ENCODE peak calls at places on chromosomes 13 and 19, in nine cellular contexts. I is esophagus squamous epithelium, S is ovary, L is IMR-90, V is endothelial cell of umbilical vein, D is H1, F is breast epithelium, U is stomach, N is transverse colon. O is an unnamed sample. For H3K4me1, the result is how much of the 10 kb centered on the place peaks cover.

GRCh38 chr19:33878912-33879810 is 82.5 kb downstream of the KCTD15 start:
- DNase-seq in I (no peak), S (no peak), L (no peak), V (no peak), D (no peak), F (no peak), U (no peak), N (no peak), O (no peak)

GRCh38 chr19:12801466-12802266 is at the start of the genes PRDX2 and THSD8:
- DNase-seq in I (no peak), S (peak), L (peak), V (peak), D (no peak), F (no peak), U (peak), N (peak), O (peak)

GRCh38 chr19:30225615-30226463 is 146.3 kb upstream of the ZNF536 start:
- DNase-seq in I (no peak), S (no peak), L (no peak), V (no peak), D (no peak), F (no peak), U (no peak), N (no peak), O (no peak)

GRCh38 chr19:40693150-40693788 is 2.8 kb upstream of the NUMBL start:
- DNase-seq in I (no peak), S (no peak), L (no peak), V (no peak), D (no peak), F (no peak), U (no peak), N (no peak), O (no peak)

GRCh38 chr13:78599911-78600310 is 3.4 kb downstream of the POU4F1 start:
- DNase-seq in I (no peak), S (no peak), L (no peak), V (no peak), D (no peak), F (no peak), U (no peak), N (no peak), O (no peak)

GRCh38 chr13:46795321-46795720 is 1.6 kb downstream of the ESD start:
- DNase-seq in I (no peak), S (no peak), L (no peak), V (no peak), D (no peak), F (no peak), U (no peak), N (no peak), O (no peak)

GRCh38 chr19:45953676-45954075 is 20.0 kb downstream of the NOVA2 start:
- DNase-seq in I (no peak), S (no peak), L (no peak), V (no peak), D (no peak), F (no peak), U (no peak), N (no peak), O (no peak)

GRCh38 chr19:16025108-16026101 is 50.9 kb upstream of the TPM4 start:
- DNase-seq in I (no peak), S (no peak), L (peak), V (peak), D (no peak), F (no peak), U (peak), N (peak), O (no peak)

GRCh38 chr19:33699754-33700407 is 78.1 kb downstream of the CHST8 start:
- DNase-seq in I (no peak), S (no peak), L (no peak), V (no peak), D (no peak), F (no peak), U (no peak), N (no peak), O (no peak)

GRCh38 chr19:16070366-16070990 is 5.8 kb upstream of the TPM4 start:
- DNase-seq in I (peak), S (no peak), L (no peak), V (peak), D (no peak), F (peak), U (peak), N (peak), O (peak)

GRCh38 chr19:19823916-19824315 is 2.4 kb upstream of the ZNF506 start:
- DNase-seq in I (no peak), S (no peak), L (no peak), V (no peak), D (no peak), F (no peak), U (no peak), N (no peak), O (no peak)

GRCh38 chr19:50663280-50663790 is 14.1 kb downstream of the C19orf81 start:
- DNase-seq in I (no peak), S (no peak), L (no peak), V (no peak), D (no peak), F (no peak), U (no peak), N (no peak), O (no peak)

GRCh38 chr13:31073859-31074718 is 87.6 kb downstream of the HSPH1 start:
- DNase-seq in I (no peak), S (no peak), L (peak), V (no peak), D (no peak), F (peak), U (no peak), N (no peak), O (no peak)

GRCh38 chr13:98540476-98540875 is 36.4 kb downstream of the STK24 start:
- DNase-seq in I (no peak), S (no peak), L (no peak), V (no peak), D (no peak), F (no peak), U (no peak), N (no peak), O (no peak)

GRCh38 chr13:98541211-98541610 is 35.7 kb downstream of the STK24 start:
- DNase-seq in I (no peak), S (no peak), L (no peak), V (peak), D (no peak), F (no peak), U (no peak), N (no peak), O (no peak)

GRCh38 chr13:98541701-98542203 is 35.2 kb downstream of the STK24 start:
- DNase-seq in I (no peak), S (no peak), L (no peak), V (peak), D (no peak), F (no peak), U (no peak), N (no peak), O (no peak)

GRCh38 chr13:98537740-98538139 is 39.2 kb downstream of the STK24 start:
- DNase-seq in I (no peak), S (no peak), L (no peak), V (no peak), D (no peak), F (no peak), U (no peak), N (no peak), O (no peak)

DNA sequence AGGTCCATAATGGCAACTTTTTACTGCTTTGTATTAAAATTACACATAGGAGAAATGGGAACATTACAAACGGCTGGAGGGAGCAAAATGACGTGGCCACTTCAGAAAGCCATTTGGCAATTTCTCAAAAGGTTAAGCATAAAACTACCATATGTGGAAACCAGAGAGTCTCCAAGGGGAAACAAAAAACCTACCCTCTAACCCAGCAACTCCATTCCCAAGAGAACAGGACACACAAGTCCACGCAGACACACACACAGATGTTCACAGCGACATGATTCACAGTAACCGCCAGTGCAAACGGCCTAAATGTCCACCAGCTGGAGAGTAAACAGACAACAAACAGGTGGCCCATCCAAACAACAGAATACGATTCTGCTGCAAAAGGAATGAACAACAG is 37.3 kb downstream of the STK24 start:
- DNase-seq in I (no peak), S (no peak), L (no peak), V (no peak), D (no peak), F (no peak), U (no peak), N (no peak), O (no peak)
- H3K4me1 ChIP-seq in I (under half), S (under half), L (under half), V (under half), D (under half), F (under half), U (half or more), N (half or more), O (half or more)

DNA sequence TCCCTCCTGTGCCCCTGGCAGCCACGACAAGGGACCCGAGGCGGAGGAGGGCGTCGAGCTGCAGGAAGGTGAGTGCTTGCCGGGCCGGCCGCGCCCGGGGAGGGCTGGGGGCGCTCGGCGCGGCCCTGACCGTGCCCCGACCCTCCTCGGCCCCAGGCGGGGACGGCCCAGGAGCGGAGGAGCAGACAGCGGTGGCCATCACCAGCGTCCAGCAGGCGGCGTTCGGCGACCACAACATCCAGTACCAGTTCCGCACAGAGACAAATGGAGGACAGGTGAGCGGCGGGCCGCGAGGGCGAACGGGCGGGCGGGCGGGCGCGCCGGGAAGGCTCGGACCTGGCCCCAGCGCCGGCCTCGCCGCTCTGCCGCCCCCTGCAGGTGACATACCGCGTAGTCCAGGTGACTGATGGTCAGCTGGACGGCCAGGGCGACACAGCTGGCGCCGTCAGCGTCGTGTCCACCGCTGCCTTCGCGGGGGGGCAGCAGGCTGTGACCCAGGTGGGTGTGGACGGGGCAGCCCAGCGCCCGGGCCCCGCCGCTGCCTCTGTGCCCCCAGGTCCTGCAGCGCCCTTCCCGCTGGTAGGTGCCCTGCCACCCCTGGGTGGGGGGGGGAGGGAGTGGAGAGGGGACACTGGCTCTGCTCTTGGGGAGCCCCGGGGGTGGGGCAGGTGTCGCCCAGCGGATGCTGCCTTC is 809 bp downstream of the USF2 start:
- DNase-seq in I (no peak), S (peak), L (peak), V (peak), D (no peak), F (peak), U (peak), N (peak), O (peak)
- TF ChIP-seq POLR2A in I (no peak), S (no peak), L (no peak), V (no peak), D (no peak), F (no peak), U (no peak), N (peak), O (no peak)

GRCh38 chr13:112562254-112562653 is 25.7 kb downstream of the TUBGCP3 start:
- DNase-seq in I (no peak), S (no peak), L (no peak), V (no peak), D (no peak), F (no peak), U (no peak), N (no peak), O (no peak)
- H3K27ac ChIP-seq in I (no peak), S (no peak), L (no peak), V (no peak), D (no peak), F (no peak), U (no peak), N (no peak), O (no peak)

DNA sequence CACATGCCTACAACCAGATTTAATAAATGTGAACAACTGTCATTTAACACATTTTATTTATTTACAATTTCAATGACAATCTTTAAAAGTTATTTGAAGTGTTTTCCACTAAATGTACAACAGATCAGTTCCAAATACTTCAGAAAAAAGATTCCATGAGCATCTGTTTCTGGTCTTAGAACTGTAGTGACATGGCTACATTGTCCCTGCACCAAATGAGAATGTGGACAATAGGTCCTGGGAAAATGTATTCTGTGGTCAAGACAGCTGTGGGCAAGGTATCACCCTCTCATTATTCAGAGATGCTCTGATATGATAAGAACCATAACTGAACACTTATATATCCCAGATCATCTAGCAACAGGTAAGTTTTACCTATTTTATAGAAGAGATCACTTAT is 43.7 kb downstream of the ELF1 start:
- DNase-seq in I (no peak), S (no peak), L (no peak), V (no peak), D (no peak), F (no peak), U (no peak), N (no peak), O (no peak)
- H3K4me1 ChIP-seq in I (under half), S (under half), L (under half), V (under half), D (under half), F (under half), U (under half), N (under half), O (half or more)

O was measured in heart left ventricle.